ENCODE peak calls at places on chromosomes 12 and 14, in four cellular contexts. One of them, this sample, is unnamed.

GRCh38 chr14:61662001-61662400 is 33.3 kb upstream of the HIF1A start:
- DNase-seq in tibial nerve: no peak
- DNase-seq in adipocyte: no peak
- DNase-seq in cardiac fibroblast: peak
- DNase-seq in this sample: no peak

GRCh38 chr14:68569546-68569908 is 223.3 kb downstream of the ZFP36L1 start:
- DNase-seq in tibial nerve: no peak
- DNase-seq in adipocyte: no peak
- DNase-seq in cardiac fibroblast: no peak
- DNase-seq in this sample: no peak

GRCh38 chr12:56839489-56840442 is 76.6 kb downstream of the HSD17B6 start:
- DNase-seq in tibial nerve: no peak
- DNase-seq in adipocyte: peak
- DNase-seq in cardiac fibroblast: peak
- DNase-seq in this sample: no peak

GRCh38 chr12:46430340-46430948 is 57.9 kb upstream of the SLC38A2 start:
- DNase-seq in tibial nerve: no peak
- DNase-seq in adipocyte: peak
- DNase-seq in cardiac fibroblast: peak
- DNase-seq in this sample: no peak

GRCh38 chr14:37597538-37598084 is 2.2 kb downstream of the TTC6 start:
- DNase-seq in tibial nerve: no peak
- DNase-seq in adipocyte: peak
- DNase-seq in cardiac fibroblast: no peak
- DNase-seq in this sample: peak

GRCh38 chr12:75658826-75659823 is 147.7 kb upstream of the KRR1 start:
- DNase-seq in tibial nerve: no peak
- DNase-seq in adipocyte: peak
- DNase-seq in cardiac fibroblast: peak
- DNase-seq in this sample: no peak

GRCh38 chr12:19794116-19794515 is 354.8 kb downstream of the AEBP2 start:
- DNase-seq in tibial nerve: no peak
- DNase-seq in adipocyte: no peak
- DNase-seq in cardiac fibroblast: no peak
- DNase-seq in this sample: no peak

GRCh38 chr14:24312736-24313507 is 1.6 kb downstream of the LTB4R start:
- DNase-seq in tibial nerve: no peak
- DNase-seq in adipocyte: no peak
- DNase-seq in cardiac fibroblast: peak
- DNase-seq in this sample: no peak

GRCh38 chr12:116881867-116882507 is 746 bp upstream of the HRK start:
- DNase-seq in tibial nerve: no peak
- DNase-seq in adipocyte: no peak
- DNase-seq in cardiac fibroblast: no peak
- DNase-seq in this sample: no peak

GRCh38 chr14:34227834-34228662 is 234.0 kb downstream of the SPTSSA start:
- DNase-seq in tibial nerve: peak
- DNase-seq in adipocyte: peak
- DNase-seq in cardiac fibroblast: peak
- DNase-seq in this sample: no peak

GRCh38 chr12:11656550-11656949 is 7.1 kb downstream of the ETV6 start:
- DNase-seq in tibial nerve: no peak
- DNase-seq in adipocyte: no peak
- DNase-seq in cardiac fibroblast: no peak
- DNase-seq in this sample: no peak

GRCh38 chr12:121205491-121205890 is 4.4 kb upstream of the P2RX4 start:
- DNase-seq in tibial nerve: no peak
- DNase-seq in adipocyte: no peak
- DNase-seq in cardiac fibroblast: no peak
- DNase-seq in this sample: no peak

GRCh38 chr12:64884728-64885127 is 60.3 kb downstream of the TBC1D30 start:
- DNase-seq in tibial nerve: no peak
- DNase-seq in adipocyte: no peak
- DNase-seq in cardiac fibroblast: no peak
- DNase-seq in this sample: no peak

GRCh38 chr12:65952737-65953209 is 128.5 kb downstream of the HMGA2 start:
- DNase-seq in tibial nerve: no peak
- DNase-seq in adipocyte: peak
- DNase-seq in cardiac fibroblast: peak
- DNase-seq in this sample: no peak

GRCh38 chr12:121217066-121217465 is 7.1 kb downstream of the P2RX4 start:
- DNase-seq in tibial nerve: no peak
- DNase-seq in adipocyte: no peak
- DNase-seq in cardiac fibroblast: no peak
- DNase-seq in this sample: no peak

GRCh38 chr14:90999299-90999698 is 61.1 kb downstream of the RPS6KA5 start:
- DNase-seq in tibial nerve: no peak
- DNase-seq in adipocyte: no peak
- DNase-seq in cardiac fibroblast: no peak
- DNase-seq in this sample: no peak

GRCh38 chr12:62537544-62537943 is 70.9 kb downstream of the MON2 start:
- DNase-seq in tibial nerve: no peak
- DNase-seq in adipocyte: peak
- DNase-seq in cardiac fibroblast: peak
- DNase-seq in this sample: no peak

GRCh38 chr12:116920939-116921338 is 10.2 kb downstream of the FBXW8 start:
- DNase-seq in tibial nerve: no peak
- DNase-seq in adipocyte: no peak
- DNase-seq in cardiac fibroblast: no peak
- DNase-seq in this sample: no peak

GRCh38 chr12:33116284-33116683 is 219.7 kb upstream of the PKP2 start:
- DNase-seq in tibial nerve: no peak
- DNase-seq in adipocyte: no peak
- DNase-seq in cardiac fibroblast: no peak
- DNase-seq in this sample: no peak

GRCh38 chr12:47084172-47084571 is 4.4 kb upstream of the AMIGO2 start:
- DNase-seq in tibial nerve: no peak
- DNase-seq in adipocyte: no peak
- DNase-seq in cardiac fibroblast: no peak
- DNase-seq in this sample: no peak

GRCh38 chr14:30272848-30273563 is 286.0 kb upstream of the G2E3 start:
- DNase-seq in tibial nerve: no peak
- DNase-seq in adipocyte: no peak
- DNase-seq in cardiac fibroblast: no peak
- DNase-seq in this sample: no peak

GRCh38 chr14:30273564-30273880 is 285.4 kb upstream of the G2E3 start:
- DNase-seq in tibial nerve: no peak
- DNase-seq in adipocyte: no peak
- DNase-seq in cardiac fibroblast: no peak
- DNase-seq in this sample: no peak

GRCh38 chr14:30267141-30267540 is 291.8 kb upstream of the G2E3 start:
- DNase-seq in tibial nerve: no peak
- DNase-seq in adipocyte: peak
- DNase-seq in cardiac fibroblast: peak
- DNase-seq in this sample: no peak

GRCh38 chr14:30266290-30266689 is 292.7 kb upstream of the G2E3 start:
- DNase-seq in tibial nerve: no peak
- DNase-seq in adipocyte: no peak
- DNase-seq in cardiac fibroblast: no peak
- DNase-seq in this sample: no peak

DNA sequence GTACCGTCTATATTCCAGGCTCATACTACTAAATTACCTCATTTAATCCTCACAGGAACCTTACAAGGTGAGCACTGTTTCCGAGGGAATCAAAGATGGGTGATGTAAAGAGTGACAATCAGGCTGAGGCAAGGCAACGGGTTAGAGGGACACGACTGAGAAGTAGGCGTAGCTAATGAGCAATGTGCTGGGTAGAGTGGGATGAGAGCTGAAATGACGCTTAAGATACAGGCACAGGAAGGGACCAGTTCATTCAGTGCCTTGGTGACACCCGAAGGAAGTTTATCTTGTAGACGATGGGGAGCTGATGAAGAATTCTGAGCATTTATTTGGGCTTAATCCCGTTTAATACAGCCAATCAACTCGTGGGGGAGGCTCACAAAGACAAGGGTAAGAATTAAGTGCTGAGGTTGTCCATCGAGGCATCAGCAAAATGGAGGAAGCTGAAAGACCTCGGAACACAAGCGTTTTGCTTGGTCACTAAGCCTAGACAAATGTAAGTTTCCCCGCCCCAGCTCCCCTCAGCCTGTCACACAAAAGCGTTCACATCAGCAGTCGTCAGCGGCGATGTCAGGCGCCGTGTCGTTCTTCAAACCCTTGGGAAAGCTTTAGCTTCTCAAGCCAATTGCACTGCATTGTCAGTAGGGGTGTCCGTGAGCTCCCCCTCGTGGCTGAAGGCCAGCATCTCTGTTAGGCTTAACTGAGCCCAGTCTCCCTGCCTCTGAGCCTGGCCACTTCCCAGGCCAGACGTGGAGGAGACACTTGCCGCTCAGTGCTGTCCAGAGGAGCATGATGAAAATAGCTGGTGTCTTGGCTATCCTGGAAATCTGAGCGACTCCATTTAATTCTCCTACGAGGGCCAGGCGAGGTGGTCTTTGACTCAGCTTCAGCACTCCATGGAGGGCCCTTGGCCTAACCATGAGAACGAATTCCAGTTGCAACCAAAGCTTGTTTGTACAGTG is 288.5 kb upstream of the G2E3 start:
- DNase-seq in tibial nerve: peak
- DNase-seq in adipocyte: peak
- DNase-seq in cardiac fibroblast: peak
- DNase-seq in this sample: peak
- H3K4me3 ChIP-seq in tibial nerve: peak
- H3K4me3 ChIP-seq in adipocyte: peak
- H3K4me3 ChIP-seq in cardiac fibroblast: peak
- H3K4me3 ChIP-seq in this sample: peak

GRCh38 chr14:50529288-50530179 is 2.8 kb downstream of the MAP4K5 start:
- DNase-seq in tibial nerve: no peak
- DNase-seq in adipocyte: no peak
- DNase-seq in cardiac fibroblast: peak
- DNase-seq in this sample: no peak
- H3K4me3 ChIP-seq in tibial nerve: no peak
- H3K4me3 ChIP-seq in adipocyte: peak
- H3K4me3 ChIP-seq in cardiac fibroblast: peak
- H3K4me3 ChIP-seq in this sample: peak

GRCh38 chr14:103697601-103698379 is 17.5 kb downstream of the XRCC3 start:
- DNase-seq in tibial nerve: no peak
- DNase-seq in adipocyte: no peak
- DNase-seq in cardiac fibroblast: no peak
- DNase-seq in this sample: no peak

GRCh38 chr14:103696027-103696402 is 19.2 kb downstream of the XRCC3 start:
- DNase-seq in tibial nerve: no peak
- DNase-seq in adipocyte: no peak
- DNase-seq in cardiac fibroblast: no peak
- DNase-seq in this sample: peak

GRCh38 chr14:103698380-103699260 is 16.6 kb downstream of the XRCC3 start:
- DNase-seq in tibial nerve: no peak
- DNase-seq in adipocyte: no peak
- DNase-seq in cardiac fibroblast: no peak
- DNase-seq in this sample: no peak

GRCh38 chr14:103696466-103697071 is 18.7 kb downstream of the XRCC3 start:
- DNase-seq in tibial nerve: no peak
- DNase-seq in adipocyte: peak
- DNase-seq in cardiac fibroblast: peak
- DNase-seq in this sample: no peak

DNA sequence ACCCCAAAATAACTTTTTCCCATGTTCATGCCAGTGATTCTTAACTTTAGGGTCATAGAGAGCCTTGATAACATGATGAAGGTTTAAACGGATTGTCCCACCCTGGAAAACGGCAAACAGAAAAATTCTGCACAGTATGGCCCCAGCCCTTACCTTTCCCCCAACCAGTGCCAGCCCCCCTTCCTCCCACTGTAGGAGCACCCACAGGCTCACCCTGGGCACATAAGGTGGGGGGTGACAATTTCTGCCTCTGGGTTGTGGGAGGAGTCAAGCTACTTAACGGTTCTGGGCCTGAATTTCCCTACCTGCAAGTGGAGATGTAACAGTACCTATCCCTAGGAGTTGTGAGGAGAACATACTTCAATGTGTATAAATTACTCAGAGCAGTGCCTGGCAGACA is 18.1 kb downstream of the XRCC3 start:
- DNase-seq in tibial nerve: no peak
- DNase-seq in adipocyte: no peak
- DNase-seq in cardiac fibroblast: no peak
- DNase-seq in this sample: no peak
- H3K4me3 ChIP-seq in tibial nerve: no peak
- H3K4me3 ChIP-seq in adipocyte: no peak
- H3K4me3 ChIP-seq in cardiac fibroblast: no peak
- H3K4me3 ChIP-seq in this sample: no peak

DNA sequence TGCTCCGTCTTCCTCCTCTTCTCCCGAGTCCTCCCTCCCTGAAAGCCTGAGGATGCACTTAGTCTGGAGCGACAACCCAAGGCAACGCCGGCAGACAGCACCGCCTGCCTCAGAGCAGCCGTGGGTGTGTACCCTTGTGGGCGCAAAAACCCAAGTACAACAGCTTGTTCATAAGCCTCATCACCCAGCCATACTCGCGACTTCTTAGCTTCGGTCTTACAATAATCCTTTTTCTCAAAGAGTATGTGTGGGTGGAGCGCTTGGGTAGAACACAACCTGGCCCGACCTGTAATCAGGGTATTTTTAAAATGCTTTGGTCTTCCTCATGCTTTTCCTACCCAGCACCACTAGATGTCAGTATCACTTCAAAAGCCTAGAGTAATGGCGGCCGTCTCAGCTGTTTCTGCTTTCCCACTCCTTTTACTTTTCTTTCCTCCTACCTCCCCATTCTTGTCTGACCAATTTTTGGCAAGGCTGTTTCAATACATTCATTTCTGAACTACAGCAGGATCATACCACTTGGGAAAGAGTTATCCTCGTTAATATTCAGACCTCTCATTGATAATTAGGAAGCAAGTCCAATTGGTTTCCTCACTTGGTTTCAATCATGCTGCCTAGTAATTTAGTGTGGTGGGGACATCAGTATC is 198.9 kb downstream of the EPS8 start:
- DNase-seq in tibial nerve: no peak
- DNase-seq in adipocyte: peak
- DNase-seq in cardiac fibroblast: peak
- DNase-seq in this sample: peak
- H3K4me3 ChIP-seq in tibial nerve: peak
- H3K4me3 ChIP-seq in adipocyte: peak
- H3K4me3 ChIP-seq in cardiac fibroblast: peak
- H3K4me3 ChIP-seq in this sample: peak

DNA sequence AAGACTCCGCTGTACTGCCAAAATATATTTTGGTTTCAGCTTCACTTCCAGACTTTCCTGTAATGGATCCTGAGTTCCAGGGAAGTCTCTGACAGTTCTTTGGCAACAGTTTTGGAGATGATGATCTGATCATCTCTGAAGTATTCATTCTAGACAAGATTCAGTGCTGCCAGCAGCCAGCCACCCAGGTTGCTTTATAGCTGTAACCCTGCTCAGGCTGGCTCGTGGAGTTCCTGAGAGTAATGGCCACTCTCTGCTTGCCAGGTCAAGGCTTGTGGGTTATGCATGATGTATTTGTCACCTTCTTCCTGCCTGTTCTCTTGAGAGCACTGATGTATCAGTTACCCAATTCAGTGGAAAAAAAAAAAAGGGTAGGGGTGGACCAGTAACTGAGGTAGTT is 124.3 kb downstream of the PPHLN1 start:
- DNase-seq in tibial nerve: no peak
- DNase-seq in adipocyte: no peak
- DNase-seq in cardiac fibroblast: peak
- DNase-seq in this sample: no peak
- H3K4me3 ChIP-seq in tibial nerve: no peak
- H3K4me3 ChIP-seq in adipocyte: no peak
- H3K4me3 ChIP-seq in cardiac fibroblast: no peak
- H3K4me3 ChIP-seq in this sample: no peak

GRCh38 chr12:91778091-91778819 is 367.4 kb downstream of the BTG1 start:
- DNase-seq in tibial nerve: no peak
- DNase-seq in adipocyte: no peak
- DNase-seq in cardiac fibroblast: no peak
- DNase-seq in this sample: no peak
- H3K4me3 ChIP-seq in tibial nerve: no peak
- H3K4me3 ChIP-seq in adipocyte: peak
- H3K4me3 ChIP-seq in cardiac fibroblast: no peak
- H3K4me3 ChIP-seq in this sample: no peak

This sample was measured in suprapubic skin.